ENCODE peak calls at places on chromosomes 12 and 14, in four cellular contexts. T is brain microvascular endothelial cell, X is mammary epithelial cell, K is A549. B is an unnamed sample.

GRCh38 chr12:95473440-95473946 is 459 bp upstream of the METAP2 start:
- DNase-seq in T (peak), X (peak), K (peak), B (no peak)

GRCh38 chr14:29861996-29862395 is 65.7 kb downstream of the PRKD1 start:
- DNase-seq in K (no peak), T (no peak), X (no peak), B (no peak)

GRCh38 chr12:7091660-7092228 is 501 bp downstream of the C1R start:
- DNase-seq in K (no peak), T (no peak), X (no peak), B (peak)

GRCh38 chr12:96136129-96136528 is 58.0 kb upstream of the ELK3 start:
- DNase-seq in T (peak), K (no peak), X (peak), B (no peak)

GRCh38 chr12:19574606-19575005 is 135.3 kb downstream of the AEBP2 start:
- DNase-seq in T (no peak), X (no peak), K (peak), B (no peak)

GRCh38 chr14:50319721-50320120 is 7.6 kb downstream of the DMAC2L start:
- DNase-seq in X (no peak), K (no peak), T (peak), B (no peak)

GRCh38 chr12:45934956-45935355 is 55.4 kb downstream of the SCAF11 start:
- DNase-seq in K (no peak), X (no peak), T (no peak), B (no peak)

GRCh38 chr14:100135073-100135472 is 24.4 kb downstream of the DEGS2 start:
- DNase-seq in X (no peak), T (no peak), K (no peak), B (no peak)

GRCh38 chr14:85529803-85530574 is at the start of gene FLRT2:
- DNase-seq in K (peak), X (peak), T (peak), B (peak)

GRCh38 chr14:102570334-102570995 is 22.0 kb upstream of the RCOR1 start:
- DNase-seq in T (no peak), K (no peak), X (no peak), B (no peak)
- H3K27ac ChIP-seq in T (no peak), K (no peak), X (no peak), B (no peak)

DNA sequence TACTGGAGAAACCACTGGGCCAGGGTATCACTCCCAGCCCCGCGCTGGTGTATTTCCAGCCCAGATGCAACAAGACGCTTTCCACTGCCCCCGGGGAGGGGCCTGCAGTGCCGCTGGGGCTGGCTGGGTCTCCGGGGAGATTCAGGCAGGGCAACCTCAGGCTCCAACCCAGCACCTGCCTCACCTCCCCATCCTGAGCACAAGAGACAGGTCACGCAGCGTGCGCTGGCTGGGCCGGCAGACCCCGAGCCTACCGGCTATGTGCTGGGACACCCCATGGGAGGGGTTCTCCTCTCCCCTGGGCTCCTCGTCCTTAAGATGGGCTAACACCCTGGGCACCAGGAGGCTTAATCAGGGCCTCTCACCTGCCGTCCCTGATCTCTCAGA is 80.9 kb downstream of the RFLNA start:
- DNase-seq in X (no peak), T (no peak), K (no peak), B (no peak)
- TF ChIP-seq CTCF in X (no peak), T (no peak), K (no peak), B (no peak)

GRCh38 chr12:122518908-122519307 is 7.8 kb downstream of the RSRC2 start:
- DNase-seq in K (no peak), T (no peak), X (no peak), B (no peak)

GRCh38 chr12:122523280-122523679 is 3.5 kb downstream of the RSRC2 start:
- DNase-seq in X (peak), T (peak), K (peak), B (no peak)

GRCh38 chr12:122519418-122519817 is 7.3 kb downstream of the RSRC2 start:
- DNase-seq in X (no peak), T (no peak), K (no peak), B (no peak)

GRCh38 chr12:122517877-122518276 is 8.9 kb downstream of the RSRC2 start:
- DNase-seq in T (peak), X (peak), K (peak), B (no peak)

DNA sequence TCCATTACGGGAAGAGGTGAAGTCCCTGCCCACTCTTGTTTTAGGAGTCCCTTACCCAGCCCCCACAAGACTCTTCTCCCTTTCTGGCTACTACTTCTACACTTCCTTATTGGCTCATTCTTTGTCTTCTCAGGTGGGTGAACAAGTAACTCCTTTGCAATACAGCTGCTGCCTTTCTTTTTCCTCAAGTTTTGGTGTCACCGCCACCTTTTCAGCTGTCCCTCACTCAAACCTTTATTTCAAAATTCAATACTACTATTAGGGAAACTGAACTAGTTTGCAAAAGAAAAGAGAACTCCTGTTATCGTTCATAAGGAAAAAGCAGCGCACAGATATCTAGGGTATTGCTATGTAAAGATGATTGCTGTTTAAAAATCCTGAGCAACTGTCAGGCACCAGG is 6.1 kb downstream of the RSRC2 start:
- DNase-seq in K (no peak), X (no peak), T (no peak), B (no peak)
- H3K27ac ChIP-seq in K (no peak), X (no peak), T (no peak), B (no peak)

DNA sequence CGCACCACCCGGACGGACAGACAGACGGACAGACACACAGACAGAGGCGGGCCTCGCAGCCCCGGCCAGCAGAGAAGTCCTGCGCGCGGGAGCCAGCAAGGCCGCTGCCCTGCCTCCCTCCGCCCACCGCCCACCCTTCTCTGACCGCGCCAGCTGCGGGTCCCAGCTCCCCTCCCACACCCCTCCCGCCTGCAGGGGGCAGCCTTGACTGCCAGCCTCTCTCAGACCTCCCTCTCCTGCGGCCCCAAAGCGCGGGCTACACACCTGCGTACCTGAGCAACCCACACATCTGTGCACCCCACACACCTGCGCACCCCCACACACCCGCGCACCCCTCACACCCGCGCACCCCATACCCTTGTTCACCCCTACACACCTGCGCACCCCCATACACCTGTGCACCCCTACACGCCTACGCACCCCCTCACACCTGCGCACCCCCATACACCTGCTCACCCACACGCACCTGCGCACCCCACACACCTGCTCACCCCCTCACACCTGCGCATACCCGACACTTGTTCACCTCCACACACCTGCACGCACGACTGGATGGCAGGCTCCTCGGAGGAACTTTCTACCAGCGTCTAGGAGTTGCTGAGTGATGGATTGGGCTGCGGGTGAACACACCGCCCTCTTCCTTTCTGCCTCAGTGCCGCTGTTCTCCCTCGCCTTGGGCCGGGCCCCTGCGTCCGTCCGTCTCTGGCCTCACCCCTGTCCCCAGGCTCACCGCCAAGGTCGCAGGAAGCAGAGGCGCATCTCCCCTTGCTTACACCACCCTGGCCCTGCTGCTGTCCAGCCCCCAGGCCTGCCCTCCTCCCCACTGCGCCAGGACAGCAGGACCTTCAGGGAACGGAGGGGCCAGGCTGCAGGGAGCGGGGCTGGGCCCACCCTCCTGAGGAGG is 20.8 kb upstream of the TMEM106C start:
- DNase-seq in K (no peak), T (no peak), X (no peak), B (no peak)
- TF ChIP-seq CTCF in K (peak), T (peak), X (peak), B (no peak)

GRCh38 chr14:76154539-76155126 is 2.9 kb downstream of the GPATCH2L start:
- DNase-seq in X (no peak), T (no peak), K (no peak), B (no peak)

GRCh38 chr14:76149196-76149595 is 2.5 kb upstream of the GPATCH2L start:
- DNase-seq in X (no peak), T (no peak), K (no peak), B (no peak)

GRCh38 chr14:76151398-76152332 is at the start of gene GPATCH2L:
- DNase-seq in X (peak), K (peak), T (peak), B (peak)

GRCh38 chr14:76153919-76154318 is 2.2 kb downstream of the GPATCH2L start:
- DNase-seq in X (no peak), T (no peak), K (no peak), B (no peak)

DNA sequence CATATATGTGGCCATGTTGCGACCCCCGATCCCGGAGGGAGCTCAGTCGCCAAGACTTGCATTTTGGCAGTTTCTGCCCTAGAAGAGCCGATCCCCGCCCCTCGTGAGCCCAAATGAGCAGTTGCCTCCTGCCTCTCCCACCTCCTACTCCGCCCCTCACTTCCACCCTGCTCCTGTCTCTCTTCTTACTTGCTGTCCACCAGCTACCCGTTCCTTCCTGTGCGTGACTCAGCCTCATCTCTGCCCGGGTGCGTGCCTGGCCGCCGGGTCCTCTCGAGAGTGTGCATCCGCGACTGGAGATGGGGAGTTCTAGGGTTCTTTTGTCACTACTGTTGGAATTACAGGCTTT is 585 bp downstream of the GPATCH2L start:
- DNase-seq in K (peak), T (peak), X (peak), B (peak)
- H3K27ac ChIP-seq in K (peak), T (peak), X (peak), B (peak)

B was measured in left ventricle myocardium inferior.